ENCODE peak calls at places on chromosome 13, in five cellular contexts. T is effector CD4-positive, alpha-beta T cell; C is germinal center; N is activated CD4-positive, alpha-beta T cell treated with anti-CD3 and anti-CD28 coated beads for 48 hours; R is NT2/D1. W is an unnamed sample.

GRCh38 chr13:32905063-32905863 is 111.0 kb upstream of the KL start:
- DNase-seq in C (peak), N (peak), R (no peak), T (no peak), W (peak)

GRCh38 chr13:71814806-71815205 is 52.2 kb downstream of the DACH1 start:
- DNase-seq in C (no peak), R (no peak), T (no peak), N (no peak), W (no peak)

GRCh38 chr13:94968040-94968756 is 255.9 kb upstream of the SOX21 start:
- DNase-seq in C (no peak), N (peak), T (no peak), R (no peak), W (no peak)

GRCh38 chr13:67351114-67351513 is 121.0 kb upstream of the PCDH9 start:
- DNase-seq in N (no peak), T (no peak), R (no peak), C (no peak), W (no peak)

GRCh38 chr13:85286081-85286480 is 513.1 kb downstream of the SLITRK6 start:
- DNase-seq in T (no peak), N (no peak), C (no peak), R (no peak), W (no peak)

GRCh38 chr13:74758188-74758587 is 624.0 kb upstream of the KLF12 start:
- DNase-seq in N (no peak), C (no peak), T (no peak), R (peak), W (no peak)

GRCh38 chr13:112448621-112449544 is 72.7 kb downstream of the SPACA7 start:
- DNase-seq in N (no peak), R (no peak), C (no peak), T (no peak), W (no peak)

GRCh38 chr13:101624210-101624922 is 171.9 kb downstream of the ITGBL1 start:
- DNase-seq in R (no peak), C (no peak), N (no peak), T (no peak), W (no peak)

GRCh38 chr13:26867451-26868067 is 107.0 kb upstream of the GPR12 start:
- DNase-seq in R (no peak), N (peak), T (no peak), C (peak), W (no peak)

GRCh38 chr13:97506511-97506910 is 72.5 kb downstream of the RAP2A start:
- DNase-seq in R (no peak), C (no peak), T (no peak), N (no peak), W (peak)

GRCh38 chr13:57633141-57633949 is 1.8 kb downstream of the PCDH17 start:
- DNase-seq in R (no peak), T (no peak), N (no peak), C (no peak), W (no peak)

GRCh38 chr13:24389506-24389905 is 80.1 kb downstream of the C1QTNF9 start:
- DNase-seq in T (no peak), N (no peak), C (no peak), R (no peak), W (no peak)

GRCh38 chr13:93660664-93661063 is 434.1 kb downstream of the GPC6 start:
- DNase-seq in R (no peak), C (no peak), N (no peak), T (no peak), W (no peak)

GRCh38 chr13:44142911-44143665 is 230.5 kb upstream of the SERP2 start:
- DNase-seq in N (no peak), C (no peak), T (no peak), R (no peak), W (peak)

GRCh38 chr13:76783798-76784197 is 102.4 kb downstream of the KCTD12 start:
- DNase-seq in C (no peak), R (no peak), T (no peak), N (no peak), W (no peak)

GRCh38 chr13:75135325-75135825 is 346.6 kb downstream of the TBC1D4 start:
- DNase-seq in N (no peak), R (no peak), T (no peak), C (no peak), W (peak)

GRCh38 chr13:89940383-89940782 is 1407.1 kb upstream of the MIR17HG start:
- DNase-seq in R (no peak), T (no peak), C (no peak), N (no peak), W (no peak)

GRCh38 chr13:84951128-84951527 is 848.1 kb downstream of the SLITRK6 start:
- DNase-seq in T (no peak), R (no peak), C (no peak), N (no peak), W (no peak)

GRCh38 chr13:105336706-105337582 is 1198.5 kb downstream of the EFNB2 start:
- DNase-seq in C (no peak), N (no peak), R (no peak), T (no peak), W (no peak)

GRCh38 chr13:99908129-99908805 is 63.3 kb downstream of the ZIC5 start:
- DNase-seq in R (no peak), T (no peak), N (no peak), C (no peak), W (no peak)

GRCh38 chr13:42173789-42174343 is 98.1 kb upstream of the AKAP11 start:
- DNase-seq in C (no peak), T (no peak), N (no peak), R (no peak), W (no peak)

GRCh38 chr13:25192936-25193335 is 20.8 kb upstream of the AMER2 start:
- DNase-seq in N (no peak), R (no peak), C (no peak), T (no peak), W (no peak)

GRCh38 chr13:40341501-40341900 is 324.9 kb downstream of the FOXO1 start:
- DNase-seq in R (no peak), C (no peak), N (no peak), T (no peak), W (no peak)

GRCh38 chr13:42041684-42042035 is 6.8 kb upstream of the DGKH start:
- DNase-seq in N (peak), T (no peak), C (peak), R (no peak), W (peak)

GRCh38 chr13:62482351-62482750 is 1066.7 kb upstream of the PCDH20 start:
- DNase-seq in R (no peak), C (no peak), T (no peak), N (no peak), W (no peak)

GRCh38 chr13:74243637-74244526 is 109.7 kb upstream of the KLF12 start:
- DNase-seq in N (no peak), R (no peak), T (no peak), C (no peak), W (peak)

GRCh38 chr13:45370922-45371406 is 30.0 kb upstream of the TPT1 start:
- DNase-seq in C (peak), T (peak), N (peak), R (peak), W (peak)

GRCh38 chr13:25292301-25292700 is 5.0 kb upstream of the MTMR6 start:
- DNase-seq in N (no peak), R (no peak), T (no peak), C (no peak), W (peak)

GRCh38 chr13:106010836-106011235 is 524.6 kb downstream of the EFNB2 start:
- DNase-seq in T (no peak), C (no peak), R (no peak), N (no peak), W (no peak)

W was measured in HCEC 1CT.